ENCODE peak calls at places on chromosomes 6 and 20, in nine cellular contexts. One of them, this sample, is unnamed. For H3K36me3 and H3K27me3, the result is how much of the 10 kb centered on the place peaks cover.

GRCh38 chr6:11970114-11970513 is 42.0 kb upstream of the HIVEP1 start:
- DNase-seq in left ventricle myocardium inferior: no peak
- DNase-seq in NT2/D1: no peak
- DNase-seq in testis: no peak
- DNase-seq in A673: no peak
- DNase-seq in body of pancreas: no peak
- DNase-seq in K562: no peak
- DNase-seq in aorta: no peak
- DNase-seq in adrenal gland: no peak
- DNase-seq in this sample: no peak

GRCh38 chr6:54291738-54292137 is 16.5 kb upstream of the TINAG start:
- DNase-seq in left ventricle myocardium inferior: no peak
- DNase-seq in body of pancreas: no peak
- DNase-seq in A673: peak
- DNase-seq in testis: no peak
- DNase-seq in aorta: no peak
- DNase-seq in NT2/D1: no peak
- DNase-seq in adrenal gland: no peak
- DNase-seq in K562: no peak
- DNase-seq in this sample: no peak

GRCh38 chr6:109595998-109596397 is 95.0 kb downstream of the AK9 start:
- DNase-seq in aorta: no peak
- DNase-seq in left ventricle myocardium inferior: no peak
- DNase-seq in K562: no peak
- DNase-seq in body of pancreas: no peak
- DNase-seq in NT2/D1: peak
- DNase-seq in A673: peak
- DNase-seq in testis: no peak
- DNase-seq in adrenal gland: peak
- DNase-seq in this sample: peak

GRCh38 chr6:47413752-47414516 is 63.7 kb upstream of the CD2AP start:
- DNase-seq in aorta: no peak
- DNase-seq in adrenal gland: peak
- DNase-seq in left ventricle myocardium inferior: no peak
- DNase-seq in body of pancreas: peak
- DNase-seq in K562: peak
- DNase-seq in A673: peak
- DNase-seq in NT2/D1: peak
- DNase-seq in testis: peak
- DNase-seq in this sample: peak

GRCh38 chr6:39927159-39927558 is 7.1 kb downstream of the MOCS1 start:
- DNase-seq in body of pancreas: no peak
- DNase-seq in NT2/D1: no peak
- DNase-seq in K562: no peak
- DNase-seq in A673: no peak
- DNase-seq in aorta: no peak
- DNase-seq in adrenal gland: peak
- DNase-seq in testis: no peak
- DNase-seq in left ventricle myocardium inferior: no peak
- DNase-seq in this sample: no peak

GRCh38 chr20:62027698-62028321 is 37.9 kb downstream of the TAF4 start:
- DNase-seq in NT2/D1: no peak
- DNase-seq in adrenal gland: no peak
- DNase-seq in body of pancreas: no peak
- DNase-seq in A673: no peak
- DNase-seq in testis: no peak
- DNase-seq in aorta: peak
- DNase-seq in K562: no peak
- DNase-seq in left ventricle myocardium inferior: no peak
- DNase-seq in this sample: peak

GRCh38 chr6:156844089-156844488 is 66.9 kb downstream of the ARID1B start:
- DNase-seq in left ventricle myocardium inferior: no peak
- DNase-seq in A673: no peak
- DNase-seq in aorta: no peak
- DNase-seq in testis: no peak
- DNase-seq in body of pancreas: no peak
- DNase-seq in K562: no peak
- DNase-seq in adrenal gland: no peak
- DNase-seq in NT2/D1: no peak
- DNase-seq in this sample: no peak

GRCh38 chr6:46816626-46817025 is 23.4 kb downstream of the MEP1A start:
- DNase-seq in K562: no peak
- DNase-seq in body of pancreas: no peak
- DNase-seq in A673: no peak
- DNase-seq in NT2/D1: no peak
- DNase-seq in aorta: no peak
- DNase-seq in adrenal gland: no peak
- DNase-seq in testis: no peak
- DNase-seq in left ventricle myocardium inferior: no peak
- DNase-seq in this sample: no peak

GRCh38 chr6:133590814-133591213 is 298.1 kb upstream of the TCF21 start:
- DNase-seq in NT2/D1: no peak
- DNase-seq in A673: no peak
- DNase-seq in testis: no peak
- DNase-seq in left ventricle myocardium inferior: no peak
- DNase-seq in aorta: no peak
- DNase-seq in adrenal gland: no peak
- DNase-seq in K562: no peak
- DNase-seq in body of pancreas: no peak
- DNase-seq in this sample: no peak

GRCh38 chr20:57877995-57878394 is 168.2 kb upstream of the PMEPA1 start:
- DNase-seq in left ventricle myocardium inferior: no peak
- DNase-seq in aorta: no peak
- DNase-seq in K562: no peak
- DNase-seq in testis: no peak
- DNase-seq in body of pancreas: no peak
- DNase-seq in NT2/D1: no peak
- DNase-seq in A673: no peak
- DNase-seq in adrenal gland: no peak
- DNase-seq in this sample: peak

GRCh38 chr20:37902504-37903313 is at the start of gene VSTM2L:
- DNase-seq in NT2/D1: no peak
- DNase-seq in aorta: no peak
- DNase-seq in body of pancreas: no peak
- DNase-seq in testis: peak
- DNase-seq in adrenal gland: peak
- DNase-seq in A673: peak
- DNase-seq in left ventricle myocardium inferior: no peak
- DNase-seq in K562: peak
- DNase-seq in this sample: peak

GRCh38 chr6:11648436-11648775 is 110.9 kb downstream of the TMEM170B start:
- DNase-seq in K562: no peak
- DNase-seq in aorta: no peak
- DNase-seq in left ventricle myocardium inferior: no peak
- DNase-seq in body of pancreas: no peak
- DNase-seq in testis: peak
- DNase-seq in adrenal gland: no peak
- DNase-seq in NT2/D1: no peak
- DNase-seq in A673: no peak
- DNase-seq in this sample: no peak

GRCh38 chr6:24907959-24908358 is 27.8 kb downstream of the RIPOR2 start:
- DNase-seq in K562: no peak
- DNase-seq in adrenal gland: no peak
- DNase-seq in body of pancreas: no peak
- DNase-seq in testis: no peak
- DNase-seq in NT2/D1: no peak
- DNase-seq in A673: no peak
- DNase-seq in aorta: no peak
- DNase-seq in left ventricle myocardium inferior: no peak
- DNase-seq in this sample: no peak

GRCh38 chr20:39214778-39215177 is 252.6 kb downstream of the DHX35 start:
- DNase-seq in adrenal gland: no peak
- DNase-seq in testis: no peak
- DNase-seq in left ventricle myocardium inferior: no peak
- DNase-seq in body of pancreas: no peak
- DNase-seq in A673: no peak
- DNase-seq in K562: no peak
- DNase-seq in NT2/D1: no peak
- DNase-seq in aorta: no peak
- DNase-seq in this sample: peak

GRCh38 chr6:5389086-5389745 is 127.9 kb downstream of the FARS2 start:
- DNase-seq in K562: no peak
- DNase-seq in A673: no peak
- DNase-seq in left ventricle myocardium inferior: no peak
- DNase-seq in NT2/D1: no peak
- DNase-seq in body of pancreas: no peak
- DNase-seq in aorta: no peak
- DNase-seq in testis: no peak
- DNase-seq in adrenal gland: no peak
- DNase-seq in this sample: no peak

GRCh38 chr6:138673317-138674014 is 100.1 kb upstream of the CCDC28A start:
- DNase-seq in left ventricle myocardium inferior: no peak
- DNase-seq in adrenal gland: no peak
- DNase-seq in NT2/D1: no peak
- DNase-seq in body of pancreas: no peak
- DNase-seq in A673: no peak
- DNase-seq in aorta: no peak
- DNase-seq in testis: no peak
- DNase-seq in K562: no peak
- DNase-seq in this sample: no peak

GRCh38 chr6:82245376-82245775 is 2.2 kb downstream of the IBTK start:
- DNase-seq in left ventricle myocardium inferior: no peak
- DNase-seq in adrenal gland: no peak
- DNase-seq in A673: no peak
- DNase-seq in K562: no peak
- DNase-seq in body of pancreas: no peak
- DNase-seq in aorta: no peak
- DNase-seq in testis: no peak
- DNase-seq in NT2/D1: no peak
- DNase-seq in this sample: no peak

GRCh38 chr6:111087106-111087835 is at the start of gene SLC16A10:
- DNase-seq in body of pancreas: peak
- DNase-seq in adrenal gland: peak
- DNase-seq in K562: peak
- DNase-seq in NT2/D1: peak
- DNase-seq in left ventricle myocardium inferior: peak
- DNase-seq in testis: peak
- DNase-seq in aorta: peak
- DNase-seq in A673: peak
- DNase-seq in this sample: peak

GRCh38 chr20:1934578-1935573 is 39.7 kb downstream of the SIRPA start:
- DNase-seq in K562: no peak
- DNase-seq in left ventricle myocardium inferior: peak
- DNase-seq in body of pancreas: peak
- DNase-seq in aorta: peak
- DNase-seq in A673: peak
- DNase-seq in testis: peak
- DNase-seq in adrenal gland: peak
- DNase-seq in NT2/D1: no peak
- DNase-seq in this sample: no peak

GRCh38 chr6:116764961-116765841 is at the start of gene FAM162B:
- DNase-seq in adrenal gland: no peak
- DNase-seq in left ventricle myocardium inferior: peak
- DNase-seq in K562: no peak
- DNase-seq in body of pancreas: no peak
- DNase-seq in NT2/D1: no peak
- DNase-seq in testis: peak
- DNase-seq in A673: peak
- DNase-seq in aorta: peak
- DNase-seq in this sample: peak

DNA sequence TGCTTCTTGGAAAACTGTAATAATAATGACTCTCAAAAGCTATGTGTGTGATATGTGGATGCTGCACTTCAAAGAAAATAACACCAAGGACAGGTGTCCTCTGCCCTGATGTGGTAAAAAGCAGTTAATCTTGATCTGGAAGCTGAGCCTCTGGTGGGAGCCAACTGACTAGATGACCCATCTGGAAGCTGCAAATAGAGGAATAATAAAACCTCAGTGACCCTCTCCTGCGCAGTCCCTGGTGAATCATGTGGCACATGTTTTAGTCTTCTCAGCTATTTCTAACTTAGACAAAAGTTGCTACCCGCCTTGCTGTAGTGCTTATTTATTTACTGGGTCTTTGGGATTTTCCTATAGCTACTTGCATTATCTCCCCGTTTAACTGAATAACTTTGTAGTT is 47.3 kb downstream of the TP53INP2 start:
- DNase-seq in K562: no peak
- DNase-seq in aorta: no peak
- DNase-seq in adrenal gland: no peak
- DNase-seq in NT2/D1: no peak
- DNase-seq in left ventricle myocardium inferior: no peak
- DNase-seq in body of pancreas: no peak
- DNase-seq in testis: no peak
- DNase-seq in A673: no peak
- DNase-seq in this sample: no peak
- H3K36me3 ChIP-seq in K562: half or more
- H3K36me3 ChIP-seq in aorta: under half
- H3K36me3 ChIP-seq in adrenal gland: half or more
- H3K36me3 ChIP-seq in NT2/D1: half or more
- H3K36me3 ChIP-seq in left ventricle myocardium inferior: half or more
- H3K36me3 ChIP-seq in body of pancreas: under half
- H3K36me3 ChIP-seq in testis: under half
- H3K36me3 ChIP-seq in A673: half or more
- H3K36me3 ChIP-seq in this sample: under half

DNA sequence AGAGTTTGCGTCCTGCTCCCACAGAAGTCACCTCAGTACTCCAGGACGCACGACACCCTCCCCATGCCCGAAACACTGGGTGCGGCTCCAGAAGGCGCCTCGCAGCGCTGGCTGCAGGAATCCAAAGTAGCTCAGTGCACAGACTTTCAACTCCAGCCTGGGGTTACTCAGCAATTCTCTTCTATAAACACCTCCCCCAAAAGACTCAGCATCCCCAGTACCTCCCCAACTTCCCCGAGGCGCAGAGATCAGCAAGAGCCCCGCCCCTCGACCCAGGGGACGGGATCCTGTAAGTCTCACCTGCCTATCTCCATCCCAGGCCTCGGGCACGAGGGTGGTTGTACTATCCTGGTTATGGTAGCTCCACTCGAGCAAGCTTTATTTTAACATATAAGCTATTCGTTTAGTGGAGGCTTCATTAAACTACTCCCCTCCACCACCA is 88.1 kb downstream of the ZFP64 start:
- DNase-seq in aorta: no peak
- DNase-seq in adrenal gland: no peak
- DNase-seq in body of pancreas: no peak
- DNase-seq in NT2/D1: peak
- DNase-seq in testis: no peak
- DNase-seq in A673: peak
- DNase-seq in K562: no peak
- DNase-seq in left ventricle myocardium inferior: no peak
- DNase-seq in this sample: peak
- H3K4me3 ChIP-seq in aorta: no peak
- H3K4me3 ChIP-seq in adrenal gland: no peak
- H3K4me3 ChIP-seq in body of pancreas: no peak
- H3K4me3 ChIP-seq in NT2/D1: peak
- H3K4me3 ChIP-seq in testis: no peak
- H3K4me3 ChIP-seq in A673: peak
- H3K4me3 ChIP-seq in K562: no peak
- H3K4me3 ChIP-seq in left ventricle myocardium inferior: peak
- H3K4me3 ChIP-seq in this sample: peak

GRCh38 chr6:13012271-13012670 is 295.7 kb downstream of the PHACTR1 start:
- DNase-seq in K562: no peak
- DNase-seq in aorta: no peak
- DNase-seq in A673: no peak
- DNase-seq in testis: no peak
- DNase-seq in body of pancreas: peak
- DNase-seq in left ventricle myocardium inferior: no peak
- DNase-seq in adrenal gland: no peak
- DNase-seq in NT2/D1: no peak
- DNase-seq in this sample: no peak
- H3K27me3 ChIP-seq in K562: half or more
- H3K27me3 ChIP-seq in aorta: under half
- H3K27me3 ChIP-seq in A673: half or more
- H3K27me3 ChIP-seq in testis: under half
- H3K27me3 ChIP-seq in body of pancreas: under half
- H3K27me3 ChIP-seq in left ventricle myocardium inferior: under half
- H3K27me3 ChIP-seq in adrenal gland: under half
- H3K27me3 ChIP-seq in NT2/D1: under half
- H3K27me3 ChIP-seq in this sample: under half

GRCh38 chr20:48819089-48819488 is 8.7 kb downstream of the PREX1 start:
- DNase-seq in testis: no peak
- DNase-seq in body of pancreas: no peak
- DNase-seq in A673: no peak
- DNase-seq in NT2/D1: no peak
- DNase-seq in adrenal gland: no peak
- DNase-seq in K562: no peak
- DNase-seq in left ventricle myocardium inferior: no peak
- DNase-seq in aorta: peak
- DNase-seq in this sample: no peak
- H3K36me3 ChIP-seq in testis: under half
- H3K36me3 ChIP-seq in body of pancreas: under half
- H3K36me3 ChIP-seq in A673: half or more
- H3K36me3 ChIP-seq in NT2/D1: under half
- H3K36me3 ChIP-seq in adrenal gland: under half
- H3K36me3 ChIP-seq in K562: under half
- H3K36me3 ChIP-seq in left ventricle myocardium inferior: under half
- H3K36me3 ChIP-seq in aorta: under half
- H3K36me3 ChIP-seq in this sample: under half